ENCODE peak calls at places on chromosomes 11 and 22, in six cellular contexts. V is A549, K is HepG2, M is K562, A is SK-N-SH, U is GM12878. T is an unnamed sample.

GRCh38 chr11:44747339-44747738 is 20.6 kb downstream of the TSPAN18 start:
- DNase-seq in K (no peak), V (no peak), A (no peak), M (no peak), U (no peak), T (peak)

GRCh38 chr22:36329217-36330078 is 58.3 kb downstream of the MYH9 start:
- DNase-seq in K (peak), V (peak), A (peak), U (no peak), M (peak), T (peak)

GRCh38 chr11:61021661-61022212 is 50.3 kb downstream of the CD6 start:
- DNase-seq in V (no peak), K (no peak), A (no peak), U (no peak), M (no peak), T (no peak)

GRCh38 chr11:36374726-36375125 is 78.6 kb downstream of the PRR5L start:
- DNase-seq in K (no peak), V (no peak), U (no peak), M (no peak), A (no peak), T (no peak)

GRCh38 chr11:8368772-8369171 is 105.1 kb upstream of the LMO1 start:
- DNase-seq in M (no peak), U (no peak), A (no peak), V (no peak), K (no peak), T (no peak)

GRCh38 chr11:8744423-8744822 is 61.8 kb downstream of the RPL27A start:
- DNase-seq in U (no peak), A (no peak), V (no peak), K (no peak), M (no peak), T (no peak)

GRCh38 chr22:22939537-22940368 is 52.1 kb downstream of the IGLL5 start:
- DNase-seq in V (no peak), A (no peak), K (no peak), M (no peak), U (no peak), T (no peak)

GRCh38 chr22:29820941-29821789 is 16.9 kb downstream of the ASCC2 start:
- DNase-seq in A (peak), U (peak), V (peak), M (peak), K (peak), T (peak)

GRCh38 chr11:12276356-12276755 is 101.0 kb upstream of the PARVA start:
- DNase-seq in M (no peak), A (no peak), U (no peak), V (no peak), K (no peak), T (no peak)

DNA sequence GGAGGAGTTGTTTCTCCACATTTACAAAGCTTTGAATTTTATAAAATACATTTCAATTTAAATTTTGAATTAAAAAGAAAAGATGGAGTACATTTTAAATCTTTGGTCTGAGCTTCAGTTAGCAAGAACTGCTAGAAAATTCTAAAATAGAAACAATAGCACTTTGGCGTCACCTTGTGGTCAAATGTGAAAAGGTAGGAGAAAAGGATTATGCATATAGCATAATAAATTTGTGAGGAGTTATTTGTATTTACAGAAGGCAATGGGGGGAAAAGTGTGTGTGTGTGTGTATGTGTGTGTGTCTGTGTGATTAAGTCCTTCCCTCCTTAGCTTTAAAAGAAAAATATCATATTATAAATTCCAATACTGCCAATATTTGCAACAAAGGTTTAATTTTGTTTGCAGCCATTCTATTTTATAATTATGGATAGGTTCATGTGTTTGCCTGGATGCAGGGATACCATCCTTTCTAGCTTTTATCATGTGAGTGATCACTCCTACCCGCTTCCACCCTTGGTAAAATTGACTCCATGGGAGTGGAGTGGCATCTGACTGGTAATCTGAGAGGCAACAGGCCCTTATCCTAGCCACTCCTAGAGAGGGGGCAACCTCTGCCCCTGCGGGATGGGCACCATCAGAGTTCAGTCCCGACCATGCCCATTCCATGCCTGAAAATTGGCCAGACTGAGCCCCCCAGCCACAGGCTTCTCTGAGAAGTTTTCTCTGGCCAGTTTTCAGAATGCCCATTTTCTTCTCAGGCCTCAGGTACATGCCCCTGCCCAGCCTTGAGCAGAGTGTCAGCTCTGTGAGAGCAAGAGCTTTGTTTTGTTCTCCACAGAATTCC is 13.6 kb upstream of the LGR4 start:
- DNase-seq in U (no peak), V (no peak), M (peak), A (peak), K (peak), T (peak)
- TF ChIP-seq SMC3 in U (peak), V (peak), M (peak), A (peak), K (peak), T (peak)

GRCh38 chr11:128725630-128726461 is 32.0 kb downstream of the FLI1 start:
- DNase-seq in U (peak), V (no peak), A (no peak), M (no peak), K (no peak), T (peak)
- TF ChIP-seq SMC3 in U (no peak), V (no peak), A (no peak), M (no peak), K (no peak), T (no peak)

GRCh38 chr11:122758974-122759373 is 79.3 kb upstream of the CRTAM start:
- DNase-seq in V (no peak), K (no peak), M (no peak), A (no peak), U (no peak), T (peak)
- TF ChIP-seq SMC3 in V (no peak), K (no peak), M (no peak), A (no peak), U (no peak), T (no peak)

DNA sequence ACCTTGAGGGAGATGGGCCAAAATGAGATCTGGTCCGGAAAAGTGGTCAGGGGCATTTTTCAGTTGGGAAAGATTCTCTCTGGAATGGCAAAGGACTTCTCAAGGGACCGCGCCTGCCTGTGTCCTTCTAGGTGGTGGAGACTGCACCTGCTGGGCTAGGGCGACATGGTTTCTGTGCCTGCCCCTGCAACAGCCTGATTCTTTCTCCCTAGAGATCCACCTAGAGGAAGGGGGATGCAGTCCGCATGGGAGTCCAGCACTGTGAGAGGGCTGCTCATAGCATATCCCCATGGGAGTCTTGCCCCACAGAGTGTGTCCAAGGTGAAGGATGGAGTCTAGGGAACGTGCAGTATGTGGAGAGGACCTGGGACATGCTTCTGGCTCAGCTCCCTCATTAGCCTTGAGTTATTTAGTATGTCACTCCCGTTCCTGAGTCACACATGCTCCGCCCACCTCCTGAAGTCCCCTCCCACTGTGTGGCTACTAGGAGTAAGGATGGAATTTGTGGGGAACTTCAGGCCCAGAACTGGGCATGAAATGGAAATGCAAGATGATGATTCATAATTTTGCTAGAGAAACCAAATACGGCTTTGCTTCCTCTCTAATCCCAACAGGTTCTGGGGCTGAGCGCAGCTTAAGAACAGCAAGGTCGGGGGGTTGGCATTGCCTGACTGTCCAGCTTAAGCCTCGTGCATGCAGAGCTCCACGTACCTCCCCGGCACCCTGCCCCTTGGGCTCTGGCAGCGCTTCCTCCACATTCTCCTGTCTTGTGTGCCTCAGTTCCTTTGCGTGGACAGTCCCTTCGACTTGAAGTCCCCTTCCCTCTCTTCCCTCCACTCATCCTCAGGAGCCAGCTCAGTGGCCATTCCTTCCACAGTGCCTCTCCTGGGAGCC is 35.0 kb downstream of the GRIK4 start:
- DNase-seq in M (peak), U (no peak), V (no peak), A (no peak), K (no peak), T (peak)
- TF ChIP-seq SMC3 in M (no peak), U (no peak), V (no peak), A (no peak), K (no peak), T (no peak)

GRCh38 chr11:64854157-64854533 is 9.7 kb upstream of the CDC42BPG start:
- DNase-seq in U (no peak), K (no peak), A (no peak), V (no peak), M (no peak), T (no peak)

GRCh38 chr11:64854534-64855502 is 10.4 kb upstream of the CDC42BPG start:
- DNase-seq in K (peak), U (no peak), M (peak), A (no peak), V (peak), T (peak)

GRCh38 chr11:64851831-64852337 is 7.4 kb upstream of the CDC42BPG start:
- DNase-seq in A (no peak), U (no peak), K (no peak), M (no peak), V (no peak), T (no peak)

GRCh38 chr11:64853709-64854108 is 9.3 kb upstream of the CDC42BPG start:
- DNase-seq in A (no peak), U (no peak), V (no peak), K (no peak), M (no peak), T (no peak)

GRCh38 chr11:64852804-64853520 is 8.5 kb upstream of the CDC42BPG start:
- DNase-seq in K (no peak), A (no peak), V (no peak), U (no peak), M (no peak), T (no peak)
- TF ChIP-seq SMC3 in K (no peak), A (no peak), V (no peak), U (no peak), M (no peak), T (no peak)

DNA sequence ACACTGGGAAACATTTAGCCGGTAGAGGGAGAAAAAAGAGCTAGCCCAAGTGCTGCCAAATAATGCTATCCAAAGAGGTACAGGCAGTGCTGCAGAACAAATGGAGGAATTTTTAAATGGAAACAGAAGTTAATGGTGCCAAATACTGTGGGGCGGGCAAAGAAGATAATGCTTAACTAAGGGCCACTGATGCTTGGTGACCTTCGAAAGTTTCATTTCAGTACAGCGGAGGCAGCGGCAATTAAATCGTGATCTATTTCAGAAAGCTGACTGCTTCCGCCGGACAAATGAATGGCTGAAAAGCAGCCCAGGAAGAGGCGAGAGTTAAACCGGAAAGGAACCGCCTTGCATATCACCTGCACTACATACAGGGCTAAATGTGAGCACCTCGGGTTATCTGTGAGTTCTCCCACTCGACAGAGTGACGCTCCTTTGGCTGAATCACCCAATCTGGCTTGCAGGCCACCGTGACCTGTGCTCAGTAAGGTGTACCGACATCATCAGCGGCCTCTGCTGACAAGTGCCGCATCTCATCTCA is 42.1 kb downstream of the CADM1 start:
- DNase-seq in M (no peak), V (no peak), K (no peak), A (no peak), U (no peak), T (peak)
- TF ChIP-seq SMC3 in M (no peak), V (no peak), K (no peak), A (no peak), U (no peak), T (no peak)

DNA sequence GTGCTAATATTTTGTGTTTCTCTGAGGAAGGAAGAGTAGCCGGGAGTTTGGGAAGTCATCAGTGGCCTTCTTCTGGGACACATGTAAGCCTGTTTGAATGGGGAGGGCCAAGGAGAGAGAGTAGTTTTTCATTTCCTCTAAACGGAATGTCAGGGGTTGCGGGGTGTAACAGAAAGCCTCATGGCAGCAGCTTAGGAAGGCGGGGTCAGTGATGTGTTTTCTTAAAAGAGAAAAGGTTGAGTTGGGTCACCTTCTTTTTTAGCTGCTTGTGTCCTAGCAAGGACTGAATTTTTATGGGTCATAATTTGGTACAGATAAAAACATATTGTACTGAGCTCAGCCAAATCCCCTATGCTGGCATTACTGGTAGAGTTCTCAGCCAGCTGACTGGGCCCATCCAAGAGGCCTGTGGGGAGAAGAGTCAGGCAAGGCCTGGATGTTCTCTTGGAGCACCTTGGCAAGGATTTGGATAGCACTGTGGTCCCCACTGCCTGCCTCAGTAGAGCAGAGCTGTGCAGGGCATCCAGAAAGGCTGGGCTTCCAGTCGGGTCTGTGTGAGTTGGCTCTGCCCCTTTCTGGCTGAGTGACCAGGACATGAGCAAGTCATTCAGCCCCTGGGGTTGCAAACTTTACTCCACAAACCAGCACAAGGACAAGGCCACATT is 29.4 kb upstream of the NAV2 start:
- DNase-seq in M (no peak), V (no peak), U (no peak), K (no peak), A (no peak), T (no peak)
- TF ChIP-seq SMC3 in M (no peak), V (no peak), U (no peak), K (no peak), A (no peak), T (no peak)

GRCh38 chr11:118610773-118611432 is 3.5 kb downstream of the PHLDB1 start:
- DNase-seq in M (peak), K (peak), V (peak), A (no peak), U (no peak), T (peak)
- TF ChIP-seq SMC3 in M (peak), K (no peak), V (peak), A (no peak), U (peak), T (peak)

DNA sequence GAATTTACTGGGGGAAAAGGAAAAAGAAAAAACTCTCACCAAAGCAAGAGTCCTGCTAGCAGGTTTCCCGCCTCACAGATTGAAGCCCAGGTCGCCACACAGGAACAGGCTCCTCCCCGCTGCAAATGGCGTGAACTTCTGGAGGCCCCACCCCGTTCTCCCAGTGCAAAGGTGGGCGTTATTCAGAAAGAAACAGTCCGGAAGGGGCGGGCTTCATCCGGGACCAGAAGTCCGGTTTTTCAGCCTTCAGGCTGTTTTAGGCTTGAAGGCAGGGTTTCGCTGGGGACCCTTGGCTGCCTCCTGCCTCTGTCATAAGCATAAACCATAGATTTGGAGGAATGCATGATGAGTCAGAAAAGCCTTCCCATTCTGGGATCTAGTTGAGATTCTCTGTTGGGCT is 148.3 kb upstream of the POU2AF2 start:
- DNase-seq in K (peak), U (no peak), V (no peak), M (peak), A (no peak), T (peak)
- TF ChIP-seq SMC3 in K (no peak), U (no peak), V (no peak), M (no peak), A (no peak), T (no peak)

GRCh38 chr11:26620282-26621045 is 48.4 kb upstream of the MUC15 start:
- DNase-seq in U (no peak), V (no peak), M (no peak), K (no peak), A (no peak), T (no peak)

GRCh38 chr11:26623076-26623666 is 51.1 kb upstream of the MUC15 start:
- DNase-seq in V (peak), U (no peak), M (no peak), A (no peak), K (no peak), T (peak)

GRCh38 chr11:26618441-26618840 is 46.4 kb upstream of the MUC15 start:
- DNase-seq in A (peak), K (no peak), U (no peak), V (no peak), M (no peak), T (no peak)

GRCh38 chr11:26622201-26622600 is 50.1 kb upstream of the MUC15 start:
- DNase-seq in M (no peak), A (no peak), K (no peak), U (no peak), V (no peak), T (no peak)

DNA sequence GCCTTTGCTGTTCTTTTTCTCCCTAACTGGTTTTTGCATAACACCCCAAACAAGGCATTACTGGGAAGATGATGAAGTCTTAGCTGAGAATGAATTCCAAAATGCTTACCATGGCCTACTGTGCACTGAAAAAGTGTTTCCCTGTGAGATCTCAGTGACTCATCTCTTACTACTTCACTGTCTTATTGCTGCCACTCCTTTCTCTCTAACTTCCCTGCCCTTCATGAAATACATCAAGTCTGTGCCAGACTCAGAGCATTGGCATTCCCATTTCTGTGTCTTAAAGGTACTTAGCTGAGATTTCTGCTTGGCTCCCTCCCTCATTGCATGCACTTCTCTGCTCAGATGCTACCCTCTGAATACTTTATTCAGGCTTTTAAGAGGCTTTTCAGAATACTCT is 49.1 kb upstream of the MUC15 start:
- DNase-seq in M (no peak), A (no peak), K (no peak), V (peak), U (no peak), T (peak)
- TF ChIP-seq SMC3 in M (no peak), A (no peak), K (no peak), V (no peak), U (no peak), T (no peak)

T was measured in IMR-90.